ENCODE peak calls at places on chromosomes 4 and X, in five cellular contexts. M, U, B, Z and L are unnamed samples.

GRCh38 chr4:98639108-98639507 is 19.3 kb downstream of the TSPAN5 start:
- DNase-seq in U (no peak), B (no peak), M (no peak), Z (no peak), L (no peak)

GRCh38 chr4:153233761-153234371 is 29.6 kb downstream of the TRIM2 start:
- DNase-seq in B (peak; percentile 77), Z (peak; percentile 84), M (peak; percentile 98), U (peak; percentile 59), L (no peak)

GRCh38 chr4:81896936-81897335 is 425.2 kb upstream of the RASGEF1B start:
- DNase-seq in B (no peak), U (no peak), M (no peak), Z (no peak), L (no peak)

GRCh38 chr4:7904942-7905341 is 34.7 kb downstream of the AFAP1 start:
- DNase-seq in B (peak; percentile 96), U (no peak), Z (no peak), M (peak; percentile 92), L (no peak)

GRCh38 chr4:164138521-164138920 is 615.4 kb upstream of the SMIM31 start:
- DNase-seq in M (no peak), B (no peak), Z (no peak), U (no peak), L (no peak)

GRCh38 chr4:152352645-152353116 is 183.2 kb downstream of the FBXW7 start:
- DNase-seq in Z (peak; percentile 92), M (peak; percentile 97), U (peak; percentile 95), B (peak; percentile 93), L (peak; percentile 9)

GRCh38 chrX:49058794-49059193 is at the start of gene CCDC120:
- DNase-seq in U (no peak), M (no peak), B (no peak), Z (no peak), L (peak; percentile 76)

GRCh38 chr4:13544556-13545393 is 467 bp upstream of the NKX3-2 start:
- DNase-seq in Z (peak; percentile 79), B (no peak), U (no peak), M (peak; percentile 73), L (peak; percentile 88)

GRCh38 chrX:55754861-55755294 is 37.3 kb downstream of the RRAGB start:
- DNase-seq in B (no peak), Z (no peak), M (no peak), U (no peak), L (no peak)

GRCh38 chr4:84493092-84493850 is 5.8 kb downstream of the NKX6-1 start:
- DNase-seq in M (peak; percentile 34), B (no peak), Z (peak; percentile 41), U (no peak), L (peak; percentile 71)

GRCh38 chr4:70722199-70722791 is 531 bp downstream of the RUFY3 start:
- DNase-seq in U (no peak), M (peak; percentile 73), Z (peak; percentile 31), B (peak; percentile 65), L (no peak)

GRCh38 chr4:94763500-94763899 is 5.7 kb downstream of the BMPR1B start:
- DNase-seq in B (no peak), Z (no peak), U (no peak), M (no peak), L (no peak)

GRCh38 chr4:57191523-57192034 is 81.4 kb upstream of the IGFBP7 start:
- DNase-seq in U (no peak), Z (no peak), B (no peak), M (peak; percentile 8), L (peak; percentile 23)

GRCh38 chr4:121034010-121034409 is 38.3 kb downstream of the NDNF start:
- DNase-seq in B (peak; percentile 37), M (peak; percentile 19), U (no peak), Z (no peak), L (no peak)

GRCh38 chr4:1247811-1248261 is 1.1 kb downstream of the CTBP1 start:
- DNase-seq in Z (no peak), B (no peak), U (no peak), M (peak; percentile 24), L (no peak)

GRCh38 chrX:24146283-24146865 is 3.2 kb upstream of the ZFX start:
- DNase-seq in M (peak; percentile 57), B (no peak), Z (peak; percentile 22), U (no peak), L (no peak)

GRCh38 chr4:2785613-2786012 is 7.3 kb upstream of the SH3BP2 start:
- DNase-seq in B (no peak), U (no peak), Z (no peak), M (peak; percentile 34), L (peak; percentile 78)